ENCODE peak calls at places on chromosome 7, in nine cellular contexts. Q, F, P, X, R, A, H, L and S are unnamed samples.

GRCh38 chr7:76011437-76011836 is 17.0 kb upstream of the TMEM120A start:
- DNase-seq in Q (peak), F (no peak), P (no peak), X (peak), R (no peak), A (peak), H (peak), L (no peak), S (peak)

GRCh38 chr7:39530996-39531395 is 35.2 kb upstream of the YAE1 start:
- DNase-seq in Q (no peak), F (no peak), P (no peak), X (no peak), R (no peak), A (no peak), H (no peak), L (no peak), S (no peak)

GRCh38 chr7:25557930-25558329 is 329.6 kb upstream of the NPVF start:
- DNase-seq in Q (no peak), F (no peak), P (no peak), X (no peak), R (no peak), A (no peak), H (no peak), L (no peak), S (no peak)

GRCh38 chr7:155254018-155254417 is 43.7 kb upstream of the INSIG1 start:
- DNase-seq in Q (no peak), F (no peak), P (no peak), X (no peak), R (no peak), A (no peak), H (no peak), L (no peak), S (no peak)

GRCh38 chr7:101688995-101689907 is 60.2 kb upstream of the MYL10 start:
- DNase-seq in Q (no peak), F (no peak), P (no peak), X (no peak), R (no peak), A (no peak), H (no peak), L (no peak), S (no peak)

GRCh38 chr7:143900230-143900766 is 1.7 kb downstream of the TCAF1 start:
- DNase-seq in Q (peak), F (no peak), P (no peak), X (peak), R (no peak), A (peak), H (no peak), L (no peak), S (peak)

GRCh38 chr7:77796960-77797359 is 1.3 kb downstream of the TMEM60 start:
- DNase-seq in Q (no peak), F (no peak), P (no peak), X (no peak), R (no peak), A (no peak), H (no peak), L (no peak), S (no peak)

GRCh38 chr7:73669316-73669715 is 1.7 kb downstream of the VPS37D start:
- DNase-seq in Q (no peak), F (no peak), P (no peak), X (no peak), R (peak), A (no peak), H (no peak), L (no peak), S (no peak)

GRCh38 chr7:108063520-108063933 is 60.6 kb upstream of the LAMB1 start:
- DNase-seq in Q (no peak), F (no peak), P (no peak), X (no peak), R (no peak), A (no peak), H (no peak), L (no peak), S (no peak)

GRCh38 chr7:81414411-81414810 is 355.4 kb downstream of the HGF start:
- DNase-seq in Q (no peak), F (no peak), P (no peak), X (no peak), R (peak), A (no peak), H (no peak), L (no peak), S (no peak)

GRCh38 chr7:2143981-2144595 is 88.7 kb downstream of the MAD1L1 start:
- DNase-seq in Q (no peak), F (no peak), P (peak), X (peak), R (no peak), A (no peak), H (no peak), L (no peak), S (no peak)

GRCh38 chr7:29976265-29976664 is 13.3 kb downstream of the SCRN1 start:
- DNase-seq in Q (no peak), F (no peak), P (no peak), X (no peak), R (no peak), A (no peak), H (no peak), L (no peak), S (no peak)

GRCh38 chr7:121385800-121386179 is 10.3 kb downstream of the FAM3C start:
- DNase-seq in Q (no peak), F (no peak), P (no peak), X (no peak), R (no peak), A (no peak), H (no peak), L (peak), S (no peak)

GRCh38 chr7:82810558-82811259 is 352.0 kb downstream of the PCLO start:
- DNase-seq in Q (peak), F (peak), P (no peak), X (peak), R (peak), A (no peak), H (no peak), L (peak), S (peak)

GRCh38 chr7:146773506-146773905 is 656.9 kb downstream of the CNTNAP2 start:
- DNase-seq in Q (peak), F (no peak), P (no peak), X (no peak), R (no peak), A (no peak), H (no peak), L (no peak), S (peak)

GRCh38 chr7:5433181-5433580 is 9.5 kb upstream of the TNRC18 start:
- DNase-seq in Q (no peak), F (no peak), P (no peak), X (no peak), R (no peak), A (no peak), H (no peak), L (no peak), S (no peak)

GRCh38 chr7:154571772-154572171 is 431.2 kb downstream of the PAXIP1 start:
- DNase-seq in Q (no peak), F (no peak), P (no peak), X (no peak), R (no peak), A (no peak), H (no peak), L (no peak), S (no peak)

DNA sequence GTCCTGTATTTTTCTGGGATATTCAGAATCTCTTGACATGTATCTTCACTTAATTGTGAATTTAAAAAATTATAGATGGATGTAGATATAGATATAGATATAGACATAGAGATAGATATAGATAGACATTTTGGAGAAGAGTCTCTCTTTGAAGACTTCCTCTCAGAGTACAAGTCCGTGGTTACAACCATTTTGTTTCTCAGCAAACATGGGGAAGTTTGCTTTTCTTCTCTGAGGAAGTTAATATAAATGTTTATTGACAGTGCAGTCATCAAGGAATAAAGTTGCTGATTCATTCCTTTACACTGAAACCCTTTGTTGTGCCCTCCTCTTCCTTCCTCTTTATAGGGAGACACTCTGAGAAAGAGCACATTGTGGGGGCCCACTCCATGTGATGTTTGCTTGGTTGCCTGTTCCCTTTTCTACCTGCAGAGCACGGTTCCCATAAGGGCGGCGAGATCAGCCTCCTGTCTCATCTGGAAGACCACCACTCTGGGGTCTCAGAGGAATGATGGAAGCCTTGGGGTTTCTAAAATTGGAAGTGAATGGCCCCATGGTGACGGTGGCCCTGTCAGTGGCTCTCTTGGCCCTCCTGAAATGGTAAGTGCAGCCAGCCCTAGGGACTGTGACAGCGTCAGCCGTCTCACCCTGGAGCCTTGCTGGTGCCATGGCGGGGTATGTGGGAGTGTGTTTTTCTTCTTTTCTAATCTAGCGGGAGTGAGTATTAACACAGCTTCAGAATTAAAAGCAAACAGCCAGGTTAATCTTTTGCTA is at the start of gene TBXAS1:
- DNase-seq in Q (no peak), F (no peak), P (no peak), X (no peak), R (peak), A (no peak), H (no peak), L (no peak), S (no peak)
- H3K4me3 ChIP-seq in Q (no peak), F (no peak), P (no peak), X (no peak), R (peak), A (peak), H (peak), L (no peak), S (no peak)

GRCh38 chr7:19621740-19622139 is 87.1 kb downstream of the POLR1F start:
- DNase-seq in Q (peak), F (peak), P (no peak), X (no peak), R (no peak), A (no peak), H (no peak), L (no peak), S (peak)
- TF ChIP-seq CTCF in Q (peak), F (peak), P (no peak), X (no peak), R (no peak), A (no peak), H (no peak), L (no peak), S (peak)

GRCh38 chr7:51316666-51317581 is at the start of gene COBL:
- DNase-seq in Q (no peak), F (no peak), P (peak), X (no peak), R (no peak), A (peak), H (peak), L (no peak), S (no peak)
- H3K4me3 ChIP-seq in Q (peak), F (peak), P (peak), X (peak), R (peak), A (peak), H (peak), L (no peak), S (peak)

GRCh38 chr7:123687161-123687560 is 31.5 kb downstream of the LMOD2 start:
- DNase-seq in Q (no peak), F (no peak), P (no peak), X (no peak), R (no peak), A (no peak), H (no peak), L (no peak), S (no peak)

GRCh38 chr7:123681561-123681960 is 25.9 kb downstream of the LMOD2 start:
- DNase-seq in Q (no peak), F (no peak), P (no peak), X (no peak), R (no peak), A (no peak), H (no peak), L (no peak), S (no peak)

GRCh38 chr7:123679614-123680013 is 23.9 kb downstream of the LMOD2 start:
- DNase-seq in Q (no peak), F (no peak), P (no peak), X (no peak), R (no peak), A (no peak), H (no peak), L (no peak), S (no peak)

GRCh38 chr7:123680580-123680979 is 24.9 kb downstream of the LMOD2 start:
- DNase-seq in Q (no peak), F (no peak), P (no peak), X (no peak), R (no peak), A (no peak), H (no peak), L (no peak), S (no peak)

GRCh38 chr7:123682690-123683089 is 27.0 kb downstream of the LMOD2 start:
- DNase-seq in Q (peak), F (peak), P (no peak), X (peak), R (peak), A (no peak), H (no peak), L (peak), S (peak)
- TF ChIP-seq CTCF in Q (peak), F (peak), P (no peak), X (peak), R (peak), A (peak), H (peak), L (peak), S (peak)